ENCODE peak calls at places on chromosomes 16 and 17, in eight cellular contexts. One of them, this sample, is unnamed.

GRCh38 chr17:62627219-62627903 is at the start of gene MRC2:
- DNase-seq in H1: no peak
- DNase-seq in tibial artery: peak
- DNase-seq in HL-60: peak
- DNase-seq in A673: peak
- DNase-seq in suprapubic skin: no peak
- DNase-seq in right atrium auricular region: peak
- DNase-seq in left ventricle myocardium inferior: peak
- DNase-seq in this sample: peak

GRCh38 chr16:12398029-12398735 is 405.5 kb downstream of the CPPED1 start:
- DNase-seq in H1: no peak
- DNase-seq in tibial artery: no peak
- DNase-seq in HL-60: no peak
- DNase-seq in A673: peak
- DNase-seq in suprapubic skin: no peak
- DNase-seq in right atrium auricular region: no peak
- DNase-seq in left ventricle myocardium inferior: no peak
- DNase-seq in this sample: no peak

GRCh38 chr17:47986520-47986919 is 15.6 kb downstream of the CDK5RAP3 start:
- DNase-seq in H1: no peak
- DNase-seq in tibial artery: no peak
- DNase-seq in HL-60: no peak
- DNase-seq in A673: no peak
- DNase-seq in suprapubic skin: no peak
- DNase-seq in right atrium auricular region: no peak
- DNase-seq in left ventricle myocardium inferior: no peak
- DNase-seq in this sample: no peak

GRCh38 chr17:71809537-71809936 is 311.3 kb upstream of the SOX9 start:
- DNase-seq in H1: no peak
- DNase-seq in tibial artery: no peak
- DNase-seq in HL-60: no peak
- DNase-seq in A673: no peak
- DNase-seq in suprapubic skin: no peak
- DNase-seq in right atrium auricular region: no peak
- DNase-seq in left ventricle myocardium inferior: no peak
- DNase-seq in this sample: no peak

GRCh38 chr17:7307686-7308624 is 527 bp downstream of the EIF5A start:
- DNase-seq in H1: no peak
- DNase-seq in tibial artery: peak
- DNase-seq in HL-60: peak
- DNase-seq in A673: peak
- DNase-seq in suprapubic skin: no peak
- DNase-seq in right atrium auricular region: no peak
- DNase-seq in left ventricle myocardium inferior: peak
- DNase-seq in this sample: no peak

GRCh38 chr17:22266231-22266630 is 573.9 kb downstream of the KCNJ18 start:
- DNase-seq in H1: no peak
- DNase-seq in tibial artery: no peak
- DNase-seq in HL-60: no peak
- DNase-seq in A673: no peak
- DNase-seq in suprapubic skin: peak
- DNase-seq in right atrium auricular region: no peak
- DNase-seq in left ventricle myocardium inferior: no peak
- DNase-seq in this sample: no peak

GRCh38 chr17:44587339-44587738 is 30.1 kb downstream of the FZD2 start:
- DNase-seq in H1: no peak
- DNase-seq in tibial artery: peak
- DNase-seq in HL-60: no peak
- DNase-seq in A673: peak
- DNase-seq in suprapubic skin: no peak
- DNase-seq in right atrium auricular region: peak
- DNase-seq in left ventricle myocardium inferior: peak
- DNase-seq in this sample: peak

GRCh38 chr17:57033296-57033695 is 51.8 kb upstream of the AKAP1 start:
- DNase-seq in H1: no peak
- DNase-seq in tibial artery: peak
- DNase-seq in HL-60: no peak
- DNase-seq in A673: no peak
- DNase-seq in suprapubic skin: no peak
- DNase-seq in right atrium auricular region: no peak
- DNase-seq in left ventricle myocardium inferior: no peak
- DNase-seq in this sample: peak

GRCh38 chr16:2770057-2770780 is 6.9 kb downstream of the ELOB start:
- DNase-seq in H1: no peak
- DNase-seq in tibial artery: no peak
- DNase-seq in HL-60: peak
- DNase-seq in A673: no peak
- DNase-seq in suprapubic skin: no peak
- DNase-seq in right atrium auricular region: no peak
- DNase-seq in left ventricle myocardium inferior: no peak
- DNase-seq in this sample: no peak
- TF ChIP-seq CTCF in H1: peak
- TF ChIP-seq CTCF in tibial artery: no peak
- TF ChIP-seq CTCF in HL-60: no peak
- TF ChIP-seq CTCF in A673: peak
- TF ChIP-seq CTCF in suprapubic skin: no peak
- TF ChIP-seq CTCF in right atrium auricular region: no peak
- TF ChIP-seq CTCF in left ventricle myocardium inferior: no peak
- TF ChIP-seq CTCF in this sample: no peak

DNA sequence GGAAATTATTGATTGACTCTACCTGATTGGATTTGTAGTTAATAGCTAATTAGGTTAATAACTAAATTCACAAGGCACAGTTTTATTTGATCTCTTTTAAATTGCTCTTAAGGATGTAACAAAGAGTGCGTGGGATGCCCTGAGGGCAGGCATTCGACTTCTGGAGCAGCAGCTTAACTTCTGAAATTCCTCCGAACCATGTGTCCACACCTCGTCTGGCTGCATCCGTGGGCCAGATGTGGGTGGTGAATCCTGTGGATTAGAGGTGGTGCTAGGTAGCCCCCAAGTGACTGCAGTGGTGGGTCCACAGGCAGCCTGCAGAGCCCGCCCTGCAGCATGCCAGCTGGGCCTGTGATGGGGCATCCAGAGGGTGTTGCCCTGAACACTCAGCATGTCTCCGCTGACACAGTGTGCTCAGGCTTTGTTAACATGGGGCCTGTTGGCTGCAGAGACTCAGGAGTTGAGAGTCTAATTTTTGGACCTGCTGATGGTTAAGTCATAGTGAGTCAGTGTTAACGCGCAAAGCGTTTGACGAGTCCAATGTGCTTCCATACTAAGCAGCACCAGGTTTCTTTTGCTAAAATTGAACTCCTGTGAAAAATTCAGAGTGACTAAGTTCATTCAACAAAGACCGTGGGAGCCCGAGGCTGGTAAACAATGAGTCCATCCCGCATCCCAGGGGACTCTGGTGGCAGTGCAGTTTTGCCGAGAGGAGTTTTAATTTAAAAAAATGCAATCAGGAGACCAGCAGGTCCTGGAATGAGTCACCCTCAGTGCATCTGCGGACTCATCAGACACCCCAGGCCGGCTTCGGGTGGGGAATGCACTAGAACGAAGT is 3.8 kb upstream of the NPB start:
- DNase-seq in H1: no peak
- DNase-seq in tibial artery: no peak
- DNase-seq in HL-60: no peak
- DNase-seq in A673: peak
- DNase-seq in suprapubic skin: no peak
- DNase-seq in right atrium auricular region: no peak
- DNase-seq in left ventricle myocardium inferior: no peak
- DNase-seq in this sample: no peak
- H3K27ac ChIP-seq in H1: no peak
- H3K27ac ChIP-seq in tibial artery: no peak
- H3K27ac ChIP-seq in HL-60: no peak
- H3K27ac ChIP-seq in A673: peak
- H3K27ac ChIP-seq in suprapubic skin: no peak
- H3K27ac ChIP-seq in right atrium auricular region: no peak
- H3K27ac ChIP-seq in left ventricle myocardium inferior: no peak
- H3K27ac ChIP-seq in this sample: no peak

GRCh38 chr17:38591759-38592241 is 14.0 kb downstream of the SRCIN1 start:
- DNase-seq in H1: no peak
- DNase-seq in tibial artery: no peak
- DNase-seq in HL-60: peak
- DNase-seq in A673: no peak
- DNase-seq in suprapubic skin: no peak
- DNase-seq in right atrium auricular region: no peak
- DNase-seq in left ventricle myocardium inferior: no peak
- DNase-seq in this sample: no peak
- TF ChIP-seq CTCF in H1: no peak
- TF ChIP-seq CTCF in tibial artery: no peak
- TF ChIP-seq CTCF in HL-60: no peak
- TF ChIP-seq CTCF in A673: no peak
- TF ChIP-seq CTCF in suprapubic skin: no peak
- TF ChIP-seq CTCF in right atrium auricular region: no peak
- TF ChIP-seq CTCF in left ventricle myocardium inferior: no peak
- TF ChIP-seq CTCF in this sample: no peak

GRCh38 chr16:19710191-19710908 is 7.7 kb downstream of the KNOP1 start:
- DNase-seq in H1: no peak
- DNase-seq in tibial artery: no peak
- DNase-seq in HL-60: no peak
- DNase-seq in A673: no peak
- DNase-seq in suprapubic skin: no peak
- DNase-seq in right atrium auricular region: no peak
- DNase-seq in left ventricle myocardium inferior: no peak
- DNase-seq in this sample: no peak

GRCh38 chr16:19709381-19710136 is 8.5 kb downstream of the KNOP1 start:
- DNase-seq in H1: no peak
- DNase-seq in tibial artery: no peak
- DNase-seq in HL-60: no peak
- DNase-seq in A673: no peak
- DNase-seq in suprapubic skin: no peak
- DNase-seq in right atrium auricular region: no peak
- DNase-seq in left ventricle myocardium inferior: no peak
- DNase-seq in this sample: no peak

GRCh38 chr16:19711643-19712042 is 6.4 kb downstream of the KNOP1 start:
- DNase-seq in H1: no peak
- DNase-seq in tibial artery: no peak
- DNase-seq in HL-60: no peak
- DNase-seq in A673: no peak
- DNase-seq in suprapubic skin: no peak
- DNase-seq in right atrium auricular region: no peak
- DNase-seq in left ventricle myocardium inferior: no peak
- DNase-seq in this sample: no peak

GRCh38 chr16:19712418-19713058 is 5.5 kb downstream of the KNOP1 start:
- DNase-seq in H1: no peak
- DNase-seq in tibial artery: no peak
- DNase-seq in HL-60: no peak
- DNase-seq in A673: no peak
- DNase-seq in suprapubic skin: no peak
- DNase-seq in right atrium auricular region: no peak
- DNase-seq in left ventricle myocardium inferior: no peak
- DNase-seq in this sample: no peak

DNA sequence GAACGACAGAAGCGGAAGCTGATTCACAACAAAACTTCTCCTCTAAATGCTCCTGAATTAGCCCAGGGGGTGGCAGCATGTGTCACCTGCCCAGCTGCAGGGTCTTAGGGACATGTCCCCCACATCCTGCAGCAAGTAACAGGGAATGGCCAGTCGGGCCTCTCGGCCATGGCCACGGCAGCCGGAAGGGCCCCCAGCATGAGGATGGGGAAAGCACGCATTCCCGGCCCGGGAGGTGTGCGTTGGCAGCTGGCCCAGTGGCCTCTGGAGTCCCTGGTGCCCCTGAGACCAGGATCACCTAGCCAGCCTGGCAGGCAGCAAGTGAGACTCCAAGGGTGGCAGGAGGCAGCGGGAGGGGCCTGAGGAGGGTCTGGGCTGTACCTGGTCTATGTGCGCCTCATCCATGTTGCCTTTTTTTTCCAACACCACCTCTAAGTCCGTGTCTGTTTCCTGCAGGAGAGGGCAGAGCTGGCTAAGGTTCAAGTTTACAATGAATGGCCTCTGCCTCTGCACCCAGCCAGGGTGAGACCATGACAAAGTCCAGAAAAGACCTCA is 7.0 kb downstream of the KNOP1 start:
- DNase-seq in H1: no peak
- DNase-seq in tibial artery: no peak
- DNase-seq in HL-60: no peak
- DNase-seq in A673: no peak
- DNase-seq in suprapubic skin: no peak
- DNase-seq in right atrium auricular region: no peak
- DNase-seq in left ventricle myocardium inferior: no peak
- DNase-seq in this sample: no peak
- H3K27ac ChIP-seq in H1: peak
- H3K27ac ChIP-seq in tibial artery: no peak
- H3K27ac ChIP-seq in HL-60: no peak
- H3K27ac ChIP-seq in A673: no peak
- H3K27ac ChIP-seq in suprapubic skin: no peak
- H3K27ac ChIP-seq in right atrium auricular region: peak
- H3K27ac ChIP-seq in left ventricle myocardium inferior: peak
- H3K27ac ChIP-seq in this sample: no peak

GRCh38 chr17:50198026-50198669 is 3.3 kb downstream of the COL1A1 start:
- DNase-seq in H1: no peak
- DNase-seq in tibial artery: peak
- DNase-seq in HL-60: no peak
- DNase-seq in A673: peak
- DNase-seq in suprapubic skin: no peak
- DNase-seq in right atrium auricular region: peak
- DNase-seq in left ventricle myocardium inferior: no peak
- DNase-seq in this sample: no peak
- TF ChIP-seq CTCF in H1: peak
- TF ChIP-seq CTCF in tibial artery: peak
- TF ChIP-seq CTCF in HL-60: peak
- TF ChIP-seq CTCF in A673: peak
- TF ChIP-seq CTCF in suprapubic skin: peak
- TF ChIP-seq CTCF in right atrium auricular region: peak
- TF ChIP-seq CTCF in left ventricle myocardium inferior: peak
- TF ChIP-seq CTCF in this sample: peak

This sample was measured in coronary artery.